ENCODE peak calls at places on chromosomes 12 and 14, in nine cellular contexts. One of them, this sample, is unnamed.

GRCh38 chr14:75141967-75142366 is 15.1 kb upstream of the NEK9 start:
- DNase-seq in natural killer cell: no peak
- DNase-seq in GM12865: peak
- DNase-seq in ovary: no peak
- DNase-seq in BJ: no peak
- DNase-seq in NB4: peak
- DNase-seq in GM12878: no peak
- DNase-seq in RWPE1: no peak
- DNase-seq in uterus: no peak
- DNase-seq in this sample: no peak

GRCh38 chr14:85415015-85415712 is 114.8 kb upstream of the FLRT2 start:
- DNase-seq in natural killer cell: no peak
- DNase-seq in GM12865: no peak
- DNase-seq in ovary: peak
- DNase-seq in BJ: peak
- DNase-seq in NB4: no peak
- DNase-seq in GM12878: no peak
- DNase-seq in RWPE1: peak
- DNase-seq in uterus: peak
- DNase-seq in this sample: peak

GRCh38 chr12:39499296-39499695 is 56.4 kb upstream of the KIF21A start:
- DNase-seq in natural killer cell: no peak
- DNase-seq in GM12865: no peak
- DNase-seq in ovary: no peak
- DNase-seq in BJ: no peak
- DNase-seq in NB4: no peak
- DNase-seq in GM12878: no peak
- DNase-seq in RWPE1: no peak
- DNase-seq in uterus: no peak
- DNase-seq in this sample: no peak

GRCh38 chr12:24473097-24473496 is 475.8 kb downstream of the BCAT1 start:
- DNase-seq in natural killer cell: no peak
- DNase-seq in GM12865: no peak
- DNase-seq in ovary: no peak
- DNase-seq in BJ: no peak
- DNase-seq in NB4: no peak
- DNase-seq in GM12878: no peak
- DNase-seq in RWPE1: no peak
- DNase-seq in uterus: no peak
- DNase-seq in this sample: no peak

GRCh38 chr12:47184813-47185212 is 105.1 kb upstream of the AMIGO2 start:
- DNase-seq in natural killer cell: no peak
- DNase-seq in GM12865: no peak
- DNase-seq in ovary: no peak
- DNase-seq in BJ: no peak
- DNase-seq in NB4: no peak
- DNase-seq in GM12878: no peak
- DNase-seq in RWPE1: peak
- DNase-seq in uterus: no peak
- DNase-seq in this sample: no peak

GRCh38 chr14:54797986-54798385 is 104.6 kb downstream of the GCH1 start:
- DNase-seq in natural killer cell: no peak
- DNase-seq in GM12865: no peak
- DNase-seq in ovary: no peak
- DNase-seq in BJ: no peak
- DNase-seq in NB4: no peak
- DNase-seq in GM12878: no peak
- DNase-seq in RWPE1: no peak
- DNase-seq in uterus: no peak
- DNase-seq in this sample: no peak

GRCh38 chr14:33315721-33316120 is 377.0 kb downstream of the NPAS3 start:
- DNase-seq in natural killer cell: no peak
- DNase-seq in GM12865: no peak
- DNase-seq in ovary: no peak
- DNase-seq in BJ: no peak
- DNase-seq in NB4: no peak
- DNase-seq in GM12878: no peak
- DNase-seq in RWPE1: no peak
- DNase-seq in uterus: no peak
- DNase-seq in this sample: no peak

GRCh38 chr12:102062419-102062806 is 622 bp upstream of the WASHC3 start:
- DNase-seq in natural killer cell: no peak
- DNase-seq in GM12865: no peak
- DNase-seq in ovary: no peak
- DNase-seq in BJ: no peak
- DNase-seq in NB4: no peak
- DNase-seq in GM12878: no peak
- DNase-seq in RWPE1: no peak
- DNase-seq in uterus: no peak
- DNase-seq in this sample: no peak

GRCh38 chr14:24367506-24368214 is at the start of gene NFATC4:
- DNase-seq in natural killer cell: no peak
- DNase-seq in GM12865: peak
- DNase-seq in ovary: peak
- DNase-seq in BJ: peak
- DNase-seq in NB4: peak
- DNase-seq in GM12878: no peak
- DNase-seq in RWPE1: no peak
- DNase-seq in uterus: peak
- DNase-seq in this sample: peak

GRCh38 chr12:51907083-51907863 is at the start of gene ACVRL1:
- DNase-seq in natural killer cell: no peak
- DNase-seq in GM12865: no peak
- DNase-seq in ovary: no peak
- DNase-seq in BJ: no peak
- DNase-seq in NB4: no peak
- DNase-seq in GM12878: no peak
- DNase-seq in RWPE1: no peak
- DNase-seq in uterus: no peak
- DNase-seq in this sample: no peak

GRCh38 chr14:70791971-70792370 is 17.3 kb downstream of the MAP3K9 start:
- DNase-seq in natural killer cell: no peak
- DNase-seq in GM12865: no peak
- DNase-seq in ovary: no peak
- DNase-seq in BJ: no peak
- DNase-seq in NB4: no peak
- DNase-seq in GM12878: no peak
- DNase-seq in RWPE1: no peak
- DNase-seq in uterus: no peak
- DNase-seq in this sample: no peak

DNA sequence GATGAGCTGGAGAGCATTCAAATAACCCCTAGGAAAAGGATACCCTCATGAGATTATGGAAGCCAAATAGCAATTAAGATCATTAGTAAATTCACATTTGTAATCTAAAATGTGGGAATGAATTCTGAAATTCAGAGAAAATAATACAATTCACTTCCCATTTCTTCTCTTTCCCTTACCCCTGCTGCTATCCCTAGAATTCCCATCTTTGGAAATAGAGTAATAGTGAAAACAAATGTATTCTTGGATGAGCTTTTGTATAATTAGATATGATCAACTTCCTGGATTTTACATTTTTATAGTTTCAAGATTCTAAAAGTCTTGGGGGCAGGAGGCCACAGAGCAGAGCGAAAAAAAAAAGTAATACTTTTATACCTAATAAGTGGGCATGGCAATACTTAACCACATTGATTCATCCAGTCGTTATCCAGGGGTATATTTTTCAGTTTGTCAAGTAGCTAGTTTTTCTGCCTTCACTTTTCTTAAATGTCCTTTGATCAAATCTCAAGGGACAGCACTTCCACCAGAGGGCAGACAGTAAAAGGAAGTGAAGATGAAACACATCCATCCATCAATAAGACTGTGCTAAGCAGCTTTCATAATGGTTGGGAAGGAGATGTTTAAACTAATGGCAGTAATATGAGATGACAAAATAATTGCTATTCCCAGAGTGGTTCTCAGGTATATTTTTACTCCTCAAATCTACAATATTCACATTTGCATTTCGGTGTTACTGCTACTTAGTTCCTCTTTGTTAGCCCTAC is 401.3 kb downstream of the DIO2 start:
- DNase-seq in natural killer cell: no peak
- DNase-seq in GM12865: peak
- DNase-seq in ovary: no peak
- DNase-seq in BJ: no peak
- DNase-seq in NB4: peak
- DNase-seq in GM12878: no peak
- DNase-seq in RWPE1: no peak
- DNase-seq in uterus: no peak
- DNase-seq in this sample: no peak
- TF ChIP-seq CTCF in natural killer cell: no peak
- TF ChIP-seq CTCF in GM12865: no peak
- TF ChIP-seq CTCF in ovary: no peak
- TF ChIP-seq CTCF in BJ: peak
- TF ChIP-seq CTCF in NB4: peak
- TF ChIP-seq CTCF in GM12878: no peak
- TF ChIP-seq CTCF in RWPE1: no peak
- TF ChIP-seq CTCF in uterus: no peak
- TF ChIP-seq CTCF in this sample: peak

DNA sequence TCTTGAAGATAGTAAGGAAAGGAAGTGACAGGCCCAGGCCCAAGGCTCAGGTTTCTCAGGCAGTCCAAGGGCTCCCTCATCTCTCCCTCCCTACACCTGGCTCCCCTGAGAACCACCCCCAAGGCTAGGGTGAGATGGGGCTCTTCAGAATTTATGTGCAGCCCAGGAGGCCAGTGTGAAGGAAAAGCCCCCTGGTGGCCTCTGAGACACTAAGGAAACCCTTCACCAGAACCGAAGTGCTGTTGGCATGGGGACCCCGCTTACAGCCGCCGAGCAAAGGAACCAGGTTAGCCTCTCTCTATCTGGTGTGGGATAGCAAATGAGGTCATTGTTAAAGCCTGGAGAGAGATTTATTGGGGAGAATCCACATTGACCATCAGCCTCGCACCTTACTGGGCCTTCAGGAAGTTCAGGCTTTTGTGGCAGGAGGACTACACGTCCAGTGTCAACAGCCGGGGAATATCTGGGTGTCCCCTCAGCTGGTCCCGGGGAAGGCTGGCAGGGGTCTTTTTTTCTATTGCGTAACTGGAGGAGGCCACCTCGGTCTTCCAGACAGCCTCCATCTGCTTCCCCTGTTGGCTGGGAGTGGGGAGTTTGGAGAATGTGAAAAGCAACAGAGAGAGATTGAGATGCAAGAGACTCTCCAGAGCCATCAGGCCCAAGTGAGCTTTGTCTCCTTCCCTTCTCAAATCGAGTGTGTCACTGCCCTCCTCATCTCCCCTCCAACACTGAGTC is 18.1 kb downstream of the FAM186B start:
- DNase-seq in natural killer cell: no peak
- DNase-seq in GM12865: no peak
- DNase-seq in ovary: no peak
- DNase-seq in BJ: no peak
- DNase-seq in NB4: no peak
- DNase-seq in GM12878: no peak
- DNase-seq in RWPE1: no peak
- DNase-seq in uterus: no peak
- DNase-seq in this sample: no peak
- TF ChIP-seq CTCF in natural killer cell: no peak
- TF ChIP-seq CTCF in GM12865: no peak
- TF ChIP-seq CTCF in ovary: no peak
- TF ChIP-seq CTCF in BJ: no peak
- TF ChIP-seq CTCF in NB4: peak
- TF ChIP-seq CTCF in GM12878: no peak
- TF ChIP-seq CTCF in RWPE1: no peak
- TF ChIP-seq CTCF in uterus: no peak
- TF ChIP-seq CTCF in this sample: no peak

DNA sequence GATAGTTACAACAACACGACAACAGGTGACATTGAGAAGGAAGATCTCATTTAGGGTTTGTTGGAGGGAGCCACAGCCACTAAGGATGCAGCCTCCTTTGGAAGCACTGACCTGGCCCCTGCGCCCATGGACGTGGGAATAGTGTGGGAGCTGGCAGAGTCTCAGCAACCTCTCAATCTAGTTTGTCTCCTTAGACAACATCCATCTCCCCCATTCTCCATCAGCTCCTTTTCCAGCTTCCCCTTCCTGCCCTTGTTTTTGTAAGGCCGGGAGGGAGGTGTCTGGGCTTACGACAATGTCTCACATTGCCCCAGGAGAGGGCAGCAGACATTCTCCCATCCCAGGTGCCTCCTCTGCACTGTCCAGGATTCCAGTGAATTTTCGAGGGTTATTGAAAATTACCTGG is 170.2 kb upstream of the PZP start:
- DNase-seq in natural killer cell: no peak
- DNase-seq in GM12865: no peak
- DNase-seq in ovary: no peak
- DNase-seq in BJ: no peak
- DNase-seq in NB4: peak
- DNase-seq in GM12878: no peak
- DNase-seq in RWPE1: peak
- DNase-seq in uterus: no peak
- DNase-seq in this sample: no peak
- TF ChIP-seq CTCF in natural killer cell: no peak
- TF ChIP-seq CTCF in GM12865: peak
- TF ChIP-seq CTCF in ovary: no peak
- TF ChIP-seq CTCF in BJ: peak
- TF ChIP-seq CTCF in NB4: peak
- TF ChIP-seq CTCF in GM12878: peak
- TF ChIP-seq CTCF in RWPE1: no peak
- TF ChIP-seq CTCF in uterus: no peak
- TF ChIP-seq CTCF in this sample: no peak

GRCh38 chr12:11621797-11622423 is 27.6 kb upstream of the ETV6 start:
- DNase-seq in natural killer cell: no peak
- DNase-seq in GM12865: peak
- DNase-seq in ovary: no peak
- DNase-seq in BJ: no peak
- DNase-seq in NB4: peak
- DNase-seq in GM12878: no peak
- DNase-seq in RWPE1: no peak
- DNase-seq in uterus: no peak
- DNase-seq in this sample: no peak
- TF ChIP-seq CTCF in natural killer cell: no peak
- TF ChIP-seq CTCF in GM12865: no peak
- TF ChIP-seq CTCF in ovary: no peak
- TF ChIP-seq CTCF in BJ: no peak
- TF ChIP-seq CTCF in NB4: no peak
- TF ChIP-seq CTCF in GM12878: no peak
- TF ChIP-seq CTCF in RWPE1: no peak
- TF ChIP-seq CTCF in uterus: no peak
- TF ChIP-seq CTCF in this sample: no peak

GRCh38 chr12:12202747-12203146 is 64.1 kb downstream of the LRP6 start:
- DNase-seq in natural killer cell: no peak
- DNase-seq in GM12865: no peak
- DNase-seq in ovary: no peak
- DNase-seq in BJ: no peak
- DNase-seq in NB4: no peak
- DNase-seq in GM12878: no peak
- DNase-seq in RWPE1: no peak
- DNase-seq in uterus: no peak
- DNase-seq in this sample: no peak
- TF ChIP-seq CTCF in natural killer cell: no peak
- TF ChIP-seq CTCF in GM12865: no peak
- TF ChIP-seq CTCF in ovary: no peak
- TF ChIP-seq CTCF in BJ: peak
- TF ChIP-seq CTCF in NB4: no peak
- TF ChIP-seq CTCF in GM12878: no peak
- TF ChIP-seq CTCF in RWPE1: no peak
- TF ChIP-seq CTCF in uterus: no peak
- TF ChIP-seq CTCF in this sample: no peak

GRCh38 chr12:113818833-113819232 is 147.3 kb downstream of the RBM19 start:
- DNase-seq in natural killer cell: no peak
- DNase-seq in GM12865: no peak
- DNase-seq in ovary: no peak
- DNase-seq in BJ: no peak
- DNase-seq in NB4: peak
- DNase-seq in GM12878: no peak
- DNase-seq in RWPE1: no peak
- DNase-seq in uterus: no peak
- DNase-seq in this sample: no peak
- TF ChIP-seq CTCF in natural killer cell: no peak
- TF ChIP-seq CTCF in GM12865: no peak
- TF ChIP-seq CTCF in ovary: no peak
- TF ChIP-seq CTCF in BJ: peak
- TF ChIP-seq CTCF in NB4: peak
- TF ChIP-seq CTCF in GM12878: peak
- TF ChIP-seq CTCF in RWPE1: no peak
- TF ChIP-seq CTCF in uterus: no peak
- TF ChIP-seq CTCF in this sample: peak